ENCODE peak calls at places on chromosomes 13 and 19, in nine cellular contexts. Q, O, J, W, L, X, S, T and R are unnamed samples.

GRCh38 chr13:92461402-92461801 is 765.2 kb upstream of the GPC6 start:
- DNase-seq in Q (no peak), S (no peak), O (no peak), J (no peak), X (no peak), L (no peak), W (no peak), T (no peak), R (no peak)

GRCh38 chr19:39110263-39110967 is 15.2 kb upstream of the PAK4 start:
- DNase-seq in J (peak), W (peak), X (peak), O (peak), T (no peak), L (peak), S (peak), Q (no peak), R (no peak)

GRCh38 chr19:42074513-42075363 is 1.2 kb upstream of the ZNF574 start:
- DNase-seq in T (no peak), O (no peak), W (no peak), Q (no peak), X (peak), S (peak), J (no peak), L (no peak), R (no peak)

GRCh38 chr13:19665427-19665859 is 32.0 kb downstream of the MPHOSPH8 start:
- DNase-seq in O (no peak), L (no peak), X (no peak), J (no peak), W (no peak), S (no peak), T (no peak), Q (no peak), R (no peak)

GRCh38 chr13:110057052-110057451 is 249.9 kb downstream of the COL4A1 start:
- DNase-seq in T (no peak), X (no peak), J (no peak), L (no peak), S (no peak), O (peak), W (no peak), Q (no peak), R (no peak)

GRCh38 chr13:104043184-104043583 is 977.0 kb upstream of the SLC10A2 start:
- DNase-seq in Q (no peak), X (no peak), T (no peak), L (no peak), W (no peak), J (no peak), S (no peak), O (peak), R (no peak)

GRCh38 chr13:29573190-29573589 is 22.3 kb downstream of the SLC7A1 start:
- DNase-seq in X (no peak), S (peak), L (no peak), Q (peak), J (peak), O (no peak), T (no peak), W (no peak), R (peak)

GRCh38 chr19:7751157-7751783 is 3.9 kb upstream of the CD209 start:
- DNase-seq in L (no peak), T (no peak), O (peak), S (no peak), W (no peak), Q (no peak), X (no peak), J (peak), R (no peak)

GRCh38 chr19:48798937-48799336 is 11.9 kb downstream of the BCAT2 start:
- DNase-seq in W (no peak), X (no peak), O (peak), Q (no peak), T (no peak), J (peak), S (peak), L (no peak), R (no peak)

GRCh38 chr19:5624154-5624663 is 1.3 kb downstream of the SAFB start:
- DNase-seq in L (no peak), Q (no peak), T (no peak), X (no peak), S (peak), J (peak), W (peak), O (peak), R (no peak)

GRCh38 chr19:45265375-45265774 is 14.3 kb downstream of the MARK4 start:
- DNase-seq in Q (no peak), S (no peak), L (no peak), W (no peak), J (no peak), T (no peak), O (no peak), X (no peak), R (no peak)

GRCh38 chr19:47619763-47620162 is 10.8 kb downstream of the BICRA start:
- DNase-seq in X (no peak), W (no peak), Q (no peak), O (no peak), T (no peak), L (no peak), S (no peak), J (peak), R (no peak)

GRCh38 chr19:17285415-17286135 is 3.9 kb downstream of the ANKLE1 start:
- DNase-seq in S (no peak), X (no peak), Q (no peak), O (no peak), W (no peak), L (no peak), T (no peak), J (no peak), R (no peak)

GRCh38 chr13:104314926-104315535 is 1248.8 kb upstream of the SLC10A2 start:
- DNase-seq in W (no peak), O (peak), S (peak), Q (no peak), T (no peak), X (no peak), L (no peak), J (peak), R (no peak)

GRCh38 chr19:16736709-16737108 is 17.1 kb downstream of the NWD1 start:
- DNase-seq in W (no peak), L (no peak), O (no peak), Q (no peak), S (peak), X (no peak), J (no peak), T (no peak), R (no peak)

GRCh38 chr13:25727250-25727649 is 324.6 kb downstream of the SHISA2 start:
- DNase-seq in Q (no peak), J (no peak), T (no peak), L (no peak), S (no peak), X (no peak), O (no peak), W (no peak), R (no peak)

GRCh38 chr13:44107357-44108121 is 227.8 kb downstream of the LACC1 start:
- DNase-seq in T (no peak), J (no peak), O (peak), X (no peak), S (no peak), Q (no peak), L (no peak), W (no peak), R (no peak)

GRCh38 chr13:110499621-110500281 is 61.8 kb downstream of the RAB20 start:
- DNase-seq in J (peak), X (no peak), S (peak), L (no peak), O (peak), W (no peak), T (peak), Q (no peak), R (peak)

GRCh38 chr13:48574036-48574796 is 41.3 kb upstream of the RCBTB2 start:
- DNase-seq in L (no peak), X (no peak), O (peak), Q (no peak), W (no peak), S (no peak), T (no peak), J (no peak), R (no peak)

GRCh38 chr13:81610613-81611012 is 1269.7 kb upstream of the SPRY2 start:
- DNase-seq in L (no peak), T (no peak), X (no peak), Q (no peak), J (no peak), S (no peak), O (no peak), W (no peak), R (no peak)

GRCh38 chr13:50650478-50650877 is 193.0 kb downstream of the DLEU7 start:
- DNase-seq in L (no peak), Q (no peak), O (peak), X (no peak), S (no peak), J (no peak), W (no peak), T (no peak), R (no peak)

GRCh38 chr13:28320884-28321574 is 173.9 kb downstream of the FLT1 start:
- DNase-seq in J (no peak), Q (no peak), O (no peak), L (no peak), T (no peak), S (no peak), W (no peak), X (no peak), R (no peak)

GRCh38 chr13:28012896-28013295 is 24.4 kb upstream of the URAD start:
- DNase-seq in T (no peak), W (no peak), J (no peak), Q (no peak), L (no peak), S (no peak), O (peak), X (no peak), R (no peak)

GRCh38 chr13:103431880-103432279 is 365.7 kb upstream of the SLC10A2 start:
- DNase-seq in L (no peak), X (no peak), S (no peak), J (no peak), W (no peak), T (no peak), O (no peak), Q (no peak), R (no peak)

GRCh38 chr19:55554749-55555152 is 9.4 kb upstream of the SBK3 start:
- DNase-seq in W (no peak), X (no peak), S (no peak), J (no peak), L (no peak), T (no peak), O (no peak), Q (no peak), R (no peak)

GRCh38 chr13:73230714-73231113 is 171.9 kb downstream of the KLF5 start:
- DNase-seq in Q (no peak), X (no peak), L (no peak), O (peak), T (no peak), W (no peak), J (peak), S (no peak), R (no peak)

GRCh38 chr13:48155850-48156249 is 60.9 kb upstream of the MED4 start:
- DNase-seq in O (peak), L (peak), X (no peak), J (peak), Q (peak), T (peak), S (peak), W (no peak), R (no peak)

GRCh38 chr19:35063940-35064818 is 22.7 kb downstream of the HPN start:
- DNase-seq in X (no peak), W (no peak), J (peak), S (peak), L (no peak), Q (peak), T (peak), O (peak), R (peak)

GRCh38 chr13:72469932-72470331 is 257.5 kb downstream of the MZT1 start:
- DNase-seq in Q (no peak), W (no peak), S (no peak), O (no peak), L (no peak), T (no peak), X (no peak), J (no peak), R (no peak)

GRCh38 chr19:4738734-4739133 is 15.1 kb upstream of the DPP9 start:
- DNase-seq in T (no peak), Q (no peak), W (no peak), X (no peak), O (no peak), S (peak), J (no peak), L (no peak), R (no peak)

GRCh38 chr13:33235078-33235477 is 50.5 kb downstream of the STARD13 start:
- DNase-seq in J (peak), W (no peak), T (no peak), X (no peak), S (peak), O (no peak), Q (no peak), L (no peak), R (no peak)

GRCh38 chr19:32891609-32892008 is 22.0 kb upstream of the SLC7A9 start:
- DNase-seq in W (no peak), T (no peak), J (no peak), O (no peak), S (no peak), X (no peak), L (no peak), Q (no peak), R (no peak)

GRCh38 chr19:50318438-50318837 is 10.7 kb downstream of the KCNC3 start:
- DNase-seq in X (no peak), W (no peak), J (no peak), S (no peak), L (no peak), T (no peak), Q (no peak), O (no peak), R (no peak)

GRCh38 chr13:50401721-50402510 is 386.7 kb downstream of the KCNRG start:
- DNase-seq in S (peak), Q (peak), J (peak), O (peak), X (no peak), W (no peak), T (no peak), L (no peak), R (peak)

GRCh38 chr13:99086149-99086868 is 108.4 kb upstream of the DOCK9 start:
- DNase-seq in J (peak), W (no peak), L (peak), O (peak), T (no peak), X (peak), Q (no peak), S (peak), R (no peak)

GRCh38 chr13:64849174-64849573 is 2381.0 kb downstream of the PCDH9 start:
- DNase-seq in X (no peak), O (no peak), S (no peak), L (no peak), Q (no peak), T (no peak), W (no peak), J (no peak), R (no peak)